ENCODE peak calls at places on chromosomes 12 and 14, in nine cellular contexts. One of them, this sample, is unnamed.

GRCh38 chr12:76530531-76530930 is 29.0 kb downstream of the OSBPL8 start:
- DNase-seq in frontal cortex: no peak
- DNase-seq in fibroblast of the conjunctiva: no peak
- DNase-seq in tibial artery: no peak
- DNase-seq in head of caudate nucleus: no peak
- DNase-seq in A673: no peak
- DNase-seq in EH: no peak
- DNase-seq in activated CD4-positive, alpha-beta T cell treated with anti-CD3 and anti-CD28 coated beads, Interleukin-2, amount 50 U/mL, for 48 hours: no peak
- DNase-seq in AG20443: no peak
- DNase-seq in this sample: no peak

GRCh38 chr12:104825408-104825807 is 132.7 kb downstream of the SLC41A2 start:
- DNase-seq in tibial artery: no peak
- DNase-seq in activated CD4-positive, alpha-beta T cell treated with anti-CD3 and anti-CD28 coated beads, Interleukin-2, amount 50 U/mL, for 48 hours: peak
- DNase-seq in fibroblast of the conjunctiva: no peak
- DNase-seq in head of caudate nucleus: no peak
- DNase-seq in A673: peak
- DNase-seq in AG20443: no peak
- DNase-seq in EH: peak
- DNase-seq in frontal cortex: no peak
- DNase-seq in this sample: peak

GRCh38 chr14:53742226-53742607 is 214.4 kb downstream of the BMP4 start:
- DNase-seq in tibial artery: no peak
- DNase-seq in frontal cortex: no peak
- DNase-seq in activated CD4-positive, alpha-beta T cell treated with anti-CD3 and anti-CD28 coated beads, Interleukin-2, amount 50 U/mL, for 48 hours: no peak
- DNase-seq in AG20443: no peak
- DNase-seq in fibroblast of the conjunctiva: no peak
- DNase-seq in head of caudate nucleus: no peak
- DNase-seq in A673: peak
- DNase-seq in EH: no peak
- DNase-seq in this sample: no peak

GRCh38 chr14:43528321-43528720 is 978.8 kb downstream of the FSCB start:
- DNase-seq in head of caudate nucleus: no peak
- DNase-seq in frontal cortex: no peak
- DNase-seq in tibial artery: no peak
- DNase-seq in EH: no peak
- DNase-seq in AG20443: no peak
- DNase-seq in activated CD4-positive, alpha-beta T cell treated with anti-CD3 and anti-CD28 coated beads, Interleukin-2, amount 50 U/mL, for 48 hours: no peak
- DNase-seq in A673: no peak
- DNase-seq in fibroblast of the conjunctiva: no peak
- DNase-seq in this sample: no peak

GRCh38 chr14:53032161-53032803 is 81.4 kb upstream of the FERMT2 start:
- DNase-seq in activated CD4-positive, alpha-beta T cell treated with anti-CD3 and anti-CD28 coated beads, Interleukin-2, amount 50 U/mL, for 48 hours: no peak
- DNase-seq in EH: peak
- DNase-seq in A673: peak
- DNase-seq in frontal cortex: no peak
- DNase-seq in tibial artery: no peak
- DNase-seq in head of caudate nucleus: peak
- DNase-seq in fibroblast of the conjunctiva: no peak
- DNase-seq in AG20443: peak
- DNase-seq in this sample: no peak

GRCh38 chr12:121781751-121782615 is 11.5 kb downstream of the RHOF start:
- DNase-seq in frontal cortex: no peak
- DNase-seq in fibroblast of the conjunctiva: no peak
- DNase-seq in A673: peak
- DNase-seq in head of caudate nucleus: peak
- DNase-seq in tibial artery: no peak
- DNase-seq in AG20443: no peak
- DNase-seq in EH: peak
- DNase-seq in activated CD4-positive, alpha-beta T cell treated with anti-CD3 and anti-CD28 coated beads, Interleukin-2, amount 50 U/mL, for 48 hours: peak
- DNase-seq in this sample: peak

GRCh38 chr12:74983917-74984316 is 225.7 kb downstream of the KCNC2 start:
- DNase-seq in EH: no peak
- DNase-seq in AG20443: no peak
- DNase-seq in activated CD4-positive, alpha-beta T cell treated with anti-CD3 and anti-CD28 coated beads, Interleukin-2, amount 50 U/mL, for 48 hours: no peak
- DNase-seq in A673: no peak
- DNase-seq in fibroblast of the conjunctiva: no peak
- DNase-seq in tibial artery: no peak
- DNase-seq in frontal cortex: no peak
- DNase-seq in head of caudate nucleus: no peak
- DNase-seq in this sample: no peak

GRCh38 chr14:24708684-24709083 is 74.7 kb upstream of the GZMB start:
- DNase-seq in fibroblast of the conjunctiva: no peak
- DNase-seq in activated CD4-positive, alpha-beta T cell treated with anti-CD3 and anti-CD28 coated beads, Interleukin-2, amount 50 U/mL, for 48 hours: no peak
- DNase-seq in head of caudate nucleus: no peak
- DNase-seq in A673: no peak
- DNase-seq in frontal cortex: no peak
- DNase-seq in AG20443: no peak
- DNase-seq in EH: no peak
- DNase-seq in tibial artery: no peak
- DNase-seq in this sample: no peak

GRCh38 chr14:106318700-106319099 is 792.3 kb downstream of the TMEM121 start:
- DNase-seq in tibial artery: no peak
- DNase-seq in head of caudate nucleus: no peak
- DNase-seq in EH: no peak
- DNase-seq in AG20443: no peak
- DNase-seq in fibroblast of the conjunctiva: no peak
- DNase-seq in frontal cortex: no peak
- DNase-seq in A673: peak
- DNase-seq in activated CD4-positive, alpha-beta T cell treated with anti-CD3 and anti-CD28 coated beads, Interleukin-2, amount 50 U/mL, for 48 hours: peak
- DNase-seq in this sample: peak

GRCh38 chr14:49621114-49621881 is 699 bp downstream of the MGAT2 start:
- DNase-seq in fibroblast of the conjunctiva: no peak
- DNase-seq in activated CD4-positive, alpha-beta T cell treated with anti-CD3 and anti-CD28 coated beads, Interleukin-2, amount 50 U/mL, for 48 hours: peak
- DNase-seq in EH: peak
- DNase-seq in A673: peak
- DNase-seq in tibial artery: peak
- DNase-seq in head of caudate nucleus: peak
- DNase-seq in frontal cortex: peak
- DNase-seq in AG20443: peak
- DNase-seq in this sample: peak

GRCh38 chr14:105193916-105194782 is 13.0 kb upstream of the NUDT14 start:
- DNase-seq in activated CD4-positive, alpha-beta T cell treated with anti-CD3 and anti-CD28 coated beads, Interleukin-2, amount 50 U/mL, for 48 hours: peak
- DNase-seq in A673: peak
- DNase-seq in EH: no peak
- DNase-seq in head of caudate nucleus: peak
- DNase-seq in frontal cortex: no peak
- DNase-seq in tibial artery: no peak
- DNase-seq in fibroblast of the conjunctiva: no peak
- DNase-seq in AG20443: no peak
- DNase-seq in this sample: no peak

GRCh38 chr12:132657004-132657727 is 30.0 kb downstream of the POLE start:
- DNase-seq in A673: peak
- DNase-seq in activated CD4-positive, alpha-beta T cell treated with anti-CD3 and anti-CD28 coated beads, Interleukin-2, amount 50 U/mL, for 48 hours: no peak
- DNase-seq in fibroblast of the conjunctiva: no peak
- DNase-seq in EH: no peak
- DNase-seq in head of caudate nucleus: no peak
- DNase-seq in AG20443: no peak
- DNase-seq in frontal cortex: no peak
- DNase-seq in tibial artery: peak
- DNase-seq in this sample: no peak

GRCh38 chr12:106134294-106134949 is 4.3 kb downstream of the NUAK1 start:
- DNase-seq in activated CD4-positive, alpha-beta T cell treated with anti-CD3 and anti-CD28 coated beads, Interleukin-2, amount 50 U/mL, for 48 hours: no peak
- DNase-seq in AG20443: no peak
- DNase-seq in EH: no peak
- DNase-seq in tibial artery: no peak
- DNase-seq in fibroblast of the conjunctiva: no peak
- DNase-seq in head of caudate nucleus: no peak
- DNase-seq in A673: no peak
- DNase-seq in frontal cortex: no peak
- DNase-seq in this sample: no peak

This sample was measured in GM12865.